ENCODE peak calls at places on chromosomes 5 and 9, in seven cellular contexts. Y, Q, J, F, A, R and G are unnamed samples.

GRCh38 chr9:12065050-12065449 is 628.1 kb upstream of the TYRP1 start:
- DNase-seq in Y (no peak), R (no peak), A (no peak), J (no peak), F (no peak), Q (no peak), G (no peak)

GRCh38 chr9:114287001-114287762 is 35.7 kb upstream of the ORM1 start:
- DNase-seq in Y (no peak), Q (no peak), F (no peak), J (no peak), R (peak), A (no peak), G (no peak)

GRCh38 chr9:23587903-23588302 is 238.1 kb downstream of the ELAVL2 start:
- DNase-seq in Y (no peak), R (peak), J (no peak), A (no peak), F (no peak), Q (no peak), G (no peak)

GRCh38 chr5:133398646-133399081 is 213.7 kb downstream of the FSTL4 start:
- DNase-seq in Y (no peak), R (no peak), J (no peak), A (no peak), F (no peak), Q (peak), G (no peak)

GRCh38 chr5:59596586-59597348 is 296.8 kb downstream of the PDE4D start:
- DNase-seq in Q (no peak), A (no peak), R (no peak), J (no peak), Y (no peak), F (no peak), G (no peak)

GRCh38 chr5:53642006-53642405 is 81.6 kb downstream of the NDUFS4 start:
- DNase-seq in J (no peak), A (no peak), F (no peak), R (no peak), Y (no peak), Q (no peak), G (no peak)

GRCh38 chr9:112093147-112093874 is 81.8 kb downstream of the SUSD1 start:
- DNase-seq in R (no peak), J (no peak), Q (no peak), Y (no peak), A (peak), F (no peak), G (no peak)

GRCh38 chr5:66616495-66617222 is 20.5 kb downstream of the MAST4 start:
- DNase-seq in F (no peak), Q (no peak), R (no peak), A (no peak), J (no peak), Y (no peak), G (no peak)

GRCh38 chr5:10192309-10192708 is 57.4 kb downstream of the ATPSCKMT start:
- DNase-seq in R (no peak), A (no peak), J (no peak), F (no peak), Y (no peak), Q (no peak), G (no peak)

GRCh38 chr5:103487253-103487652 is 75.3 kb downstream of the NUDT12 start:
- DNase-seq in Y (no peak), R (no peak), J (no peak), Q (no peak), A (no peak), F (peak), G (peak)

GRCh38 chr5:141825241-141825671 is 53.0 kb downstream of the PCDH1 start:
- DNase-seq in Q (no peak), R (no peak), Y (no peak), A (no peak), J (no peak), F (peak), G (no peak)

GRCh38 chr9:14031015-14031414 is 282.9 kb downstream of the NFIB start:
- DNase-seq in A (no peak), Q (no peak), R (no peak), Y (no peak), J (no peak), F (no peak), G (no peak)

GRCh38 chr5:173010547-173011464 is 27.2 kb downstream of the ATP6V0E1 start:
- DNase-seq in Q (no peak), R (peak), J (peak), Y (no peak), A (no peak), F (no peak), G (peak)

GRCh38 chr5:9954869-9955268 is 294.8 kb downstream of the ATPSCKMT start:
- DNase-seq in A (no peak), R (no peak), J (no peak), Y (no peak), Q (no peak), F (peak), G (no peak)

GRCh38 chr5:459562-460412 is 16.8 kb downstream of the EXOC3 start:
- DNase-seq in Y (no peak), R (no peak), A (no peak), Q (no peak), J (no peak), F (no peak), G (no peak)

GRCh38 chr5:124124711-124125229 is 612.8 kb downstream of the CSNK1G3 start:
- DNase-seq in F (no peak), R (no peak), J (no peak), Y (no peak), A (no peak), Q (no peak), G (no peak)

GRCh38 chr5:134948929-134949328 is 18.8 kb upstream of the CATSPER3 start:
- DNase-seq in A (no peak), Q (no peak), F (no peak), J (no peak), Y (no peak), R (no peak), G (no peak)

GRCh38 chr5:171840701-171841522 is 55.3 kb downstream of the SMIM23 start:
- DNase-seq in Y (no peak), A (peak), F (no peak), Q (no peak), J (no peak), R (no peak), G (no peak)

GRCh38 chr5:174045470-174046025 is at the start of gene NSG2:
- DNase-seq in A (peak), Y (peak), Q (peak), J (peak), R (peak), F (peak), G (peak)

GRCh38 chr5:139043127-139043905 is 154.9 kb downstream of the SIL1 start:
- DNase-seq in J (no peak), Y (no peak), F (no peak), R (no peak), Q (no peak), A (no peak), G (no peak)

GRCh38 chr5:1184163-1184470 is 17.3 kb upstream of the SLC6A19 start:
- DNase-seq in F (no peak), Y (no peak), A (no peak), J (no peak), Q (no peak), R (no peak), G (no peak)

GRCh38 chr5:3659907-3660306 is 64.3 kb downstream of the IRX1 start:
- DNase-seq in F (no peak), R (no peak), Y (no peak), Q (no peak), J (peak), A (no peak), G (no peak)

GRCh38 chr9:107243757-107244156 is 39.3 kb upstream of the RAD23B start:
- DNase-seq in Q (no peak), R (no peak), F (no peak), J (peak), Y (peak), A (peak), G (peak)

GRCh38 chr9:129008469-129008965 is 19.6 kb downstream of the SH3GLB2 start:
- DNase-seq in J (no peak), Q (no peak), F (no peak), Y (no peak), A (no peak), R (no peak), G (no peak)

GRCh38 chr9:129010267-129010975 is 17.7 kb downstream of the SH3GLB2 start:
- DNase-seq in F (no peak), A (no peak), R (no peak), Y (no peak), J (no peak), Q (no peak), G (no peak)

GRCh38 chr9:129009584-129010141 is 18.5 kb downstream of the SH3GLB2 start:
- DNase-seq in F (no peak), A (no peak), R (no peak), Q (no peak), J (no peak), Y (no peak), G (no peak)

GRCh38 chr9:129007766-129008468 is 20.2 kb downstream of the SH3GLB2 start:
- DNase-seq in Q (no peak), F (no peak), Y (no peak), A (no peak), R (no peak), J (no peak), G (no peak)

DNA sequence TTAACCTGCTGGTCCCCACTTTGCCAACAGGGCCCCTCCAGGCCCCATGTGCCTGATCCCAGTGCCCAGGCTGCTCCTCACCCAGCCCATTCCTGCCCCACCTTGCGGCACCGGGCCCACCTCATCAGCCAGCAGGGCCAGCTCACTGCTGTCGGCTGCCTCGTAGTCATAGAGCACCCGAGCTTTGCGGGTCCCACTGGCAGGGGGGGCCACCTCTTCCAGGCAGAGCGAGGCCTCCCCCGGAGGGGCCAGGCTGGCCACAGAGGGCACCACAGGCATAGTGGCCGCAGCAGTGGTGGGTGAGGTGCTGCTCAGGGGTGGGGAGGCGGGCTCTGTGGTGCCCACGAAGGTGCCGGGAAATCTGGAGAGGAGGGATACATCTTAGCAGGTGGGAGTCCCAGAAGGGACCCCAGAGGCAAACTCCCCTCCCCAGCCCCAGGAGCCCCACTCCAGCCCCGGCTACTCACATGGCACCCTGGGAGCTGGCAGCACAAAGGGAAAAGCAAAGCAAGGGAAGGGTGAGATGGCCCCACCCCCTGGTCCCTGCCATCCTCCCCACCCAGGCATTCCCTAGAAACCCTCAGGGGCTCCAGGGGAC is 19.0 kb downstream of the SH3GLB2 start:
- DNase-seq in Y (no peak), A (no peak), R (no peak), J (no peak), F (no peak), Q (no peak), G (no peak)
- TF ChIP-seq JUND in Y (no peak), A (no peak), R (no peak), J (no peak), F (no peak), Q (no peak), G (no peak)

DNA sequence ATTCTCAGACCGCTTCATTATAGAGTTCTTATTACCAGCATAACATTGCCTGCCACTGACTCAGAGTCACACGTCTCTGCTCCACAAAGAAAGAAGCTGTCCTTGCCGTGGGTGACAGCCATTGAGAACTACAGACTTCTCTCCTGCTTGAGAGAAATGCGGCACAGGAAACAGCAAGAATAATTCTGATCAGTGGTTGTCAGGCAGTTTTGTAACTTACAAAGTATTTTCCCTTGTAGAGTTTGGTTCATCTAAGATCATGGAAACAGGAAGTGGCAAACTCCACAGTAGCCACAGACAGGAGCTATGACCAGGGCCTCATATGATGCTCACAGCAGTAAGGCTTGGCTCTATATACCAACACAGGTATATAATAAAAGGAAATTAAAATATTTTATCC is 47.1 kb downstream of the KCNV2 start:
- DNase-seq in A (no peak), R (no peak), Y (no peak), J (no peak), Q (peak), F (no peak), G (no peak)
- TF ChIP-seq JUND in A (no peak), R (no peak), Y (no peak), J (no peak), Q (no peak), F (no peak), G (no peak)

DNA sequence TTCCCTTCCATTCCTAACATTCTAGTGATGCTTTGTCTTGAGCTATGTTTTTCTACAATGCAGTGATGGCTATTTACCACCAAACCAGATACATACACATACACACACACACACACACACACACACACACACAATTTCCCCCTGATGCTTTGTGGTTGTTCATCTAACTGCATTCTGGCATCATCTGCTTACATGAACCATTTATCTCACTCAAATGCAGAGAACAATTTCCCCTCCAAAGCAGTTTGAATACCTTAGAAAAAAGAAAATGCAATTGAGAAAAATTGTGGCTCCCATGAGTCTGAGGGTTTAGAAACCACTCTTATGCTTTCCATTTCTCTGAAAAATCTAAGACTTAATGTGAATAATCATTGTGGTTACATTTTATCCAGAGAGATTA is 1024.8 kb downstream of the TLE4 start:
- DNase-seq in R (no peak), Q (no peak), Y (no peak), J (no peak), A (no peak), F (no peak), G (no peak)
- TF ChIP-seq JUND in R (no peak), Q (no peak), Y (no peak), J (no peak), A (no peak), F (no peak), G (no peak)

GRCh38 chr5:144142030-144142825 is 28.2 kb downstream of the YIPF5 start:
- DNase-seq in Y (peak), Q (peak), R (no peak), J (peak), F (peak), A (no peak), G (peak)
- TF ChIP-seq JUND in Y (no peak), Q (no peak), R (peak), J (no peak), F (no peak), A (no peak), G (no peak)

DNA sequence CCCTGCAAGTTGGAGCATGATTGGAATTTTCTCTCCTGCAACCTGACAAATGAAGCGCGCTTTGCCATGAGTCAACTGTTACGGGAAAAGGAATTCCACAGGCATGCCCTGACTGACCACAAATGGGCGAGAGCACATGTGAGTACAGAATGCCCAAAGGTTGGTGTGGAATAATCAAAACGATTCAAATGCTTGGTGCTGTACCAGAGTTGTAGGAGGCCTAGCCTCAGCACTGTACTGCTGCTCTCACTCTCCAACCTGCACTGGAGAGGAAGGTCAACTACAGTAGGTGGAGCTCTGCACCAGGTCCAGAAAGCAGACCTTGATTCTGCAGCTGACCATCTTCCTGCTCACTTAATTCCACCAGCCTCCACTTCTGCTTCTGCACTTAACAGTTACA is 406.9 kb upstream of the ACTBL2 start:
- DNase-seq in J (peak), A (no peak), Y (peak), F (no peak), R (no peak), Q (no peak), G (peak)
- TF ChIP-seq JUND in J (no peak), A (no peak), Y (peak), F (peak), R (no peak), Q (no peak), G (no peak)

DNA sequence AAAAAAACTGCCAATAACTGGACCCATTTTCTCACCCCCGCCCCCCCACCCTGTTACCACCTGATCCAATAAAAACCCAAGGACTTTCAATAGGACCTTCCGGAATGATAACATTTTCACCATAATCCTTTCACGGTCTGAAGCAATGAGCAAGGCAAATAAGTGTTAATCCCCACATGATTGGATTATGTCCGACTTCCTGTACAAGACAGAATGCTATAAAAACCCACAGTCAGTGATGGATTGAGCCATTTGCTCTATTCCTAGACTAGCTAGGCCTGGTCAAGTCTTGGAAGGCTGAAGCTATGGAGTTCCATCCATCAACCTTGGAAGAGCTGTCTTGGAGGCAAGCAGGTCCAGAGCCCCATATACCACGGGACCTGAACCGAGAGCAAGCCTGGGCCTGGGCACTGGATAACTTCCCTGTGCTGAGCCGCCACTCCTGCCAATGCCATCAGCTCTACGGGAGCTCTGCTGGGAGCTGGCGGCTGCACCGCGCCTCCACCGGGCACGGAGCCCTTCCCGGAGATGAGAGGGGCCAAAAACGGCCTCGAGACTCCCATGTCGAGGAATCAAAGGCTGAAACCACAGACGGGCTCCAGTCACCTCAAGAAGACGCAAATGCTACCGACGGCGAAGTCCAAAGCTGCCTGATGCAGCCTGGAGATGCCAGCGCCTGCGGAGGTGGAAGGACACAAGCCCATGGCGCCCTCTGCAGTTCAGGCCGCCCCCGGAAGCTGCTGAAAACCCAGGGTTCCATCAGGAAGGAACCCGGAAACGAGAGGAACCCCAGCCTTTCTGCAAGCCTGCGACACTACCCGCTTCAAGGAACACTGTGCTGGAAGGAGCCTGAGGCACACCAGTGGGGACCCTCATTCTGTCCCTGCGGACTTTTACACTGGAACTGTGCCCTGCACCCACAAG is 69.2 kb downstream of the ANXA2R start:
- DNase-seq in Y (no peak), A (no peak), J (no peak), F (no peak), R (peak), Q (no peak), G (no peak)
- TF ChIP-seq JUND in Y (no peak), A (no peak), J (no peak), F (no peak), R (no peak), Q (no peak), G (no peak)

DNA sequence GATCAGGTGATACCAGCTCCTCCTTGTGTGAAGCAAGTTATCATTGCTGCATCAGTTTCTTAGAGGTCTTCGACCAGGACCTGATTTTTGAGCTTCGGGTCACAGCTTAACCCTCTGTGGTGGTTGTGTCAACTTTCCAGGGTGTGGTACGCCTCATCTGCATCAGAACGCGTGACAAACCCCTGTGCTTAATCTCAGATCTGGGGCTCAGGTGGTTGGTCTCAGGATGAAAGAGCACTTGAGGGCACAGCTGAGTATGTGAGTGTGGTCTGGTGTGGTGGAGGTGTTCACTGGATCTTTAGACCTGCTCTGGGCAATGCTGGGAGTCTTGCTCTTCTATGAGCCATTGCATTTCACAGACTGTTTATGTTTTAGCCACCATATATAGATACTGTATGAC is 64.1 kb downstream of the OSTF1 start:
- DNase-seq in Y (no peak), Q (no peak), J (no peak), A (no peak), F (no peak), R (no peak), G (no peak)
- TF ChIP-seq JUND in Y (no peak), Q (no peak), J (no peak), A (no peak), F (no peak), R (no peak), G (no peak)

GRCh38 chr5:73812962-73813588 is 187.1 kb downstream of the ARHGEF28 start:
- DNase-seq in Q (no peak), F (no peak), J (peak), R (no peak), Y (no peak), A (no peak), G (no peak)
- TF ChIP-seq JUND in Q (no peak), F (no peak), J (no peak), R (no peak), Y (no peak), A (no peak), G (no peak)

GRCh38 chr9:96327694-96328352 is 25.8 kb upstream of the HSD17B3 start:
- DNase-seq in R (no peak), J (peak), Y (no peak), A (peak), Q (peak), F (peak), G (peak)
- TF ChIP-seq JUND in R (no peak), J (no peak), Y (no peak), A (no peak), Q (no peak), F (no peak), G (no peak)

GRCh38 chr9:130610862-130611689 is 31.7 kb downstream of the FUBP3 start:
- DNase-seq in F (no peak), Q (no peak), A (no peak), R (no peak), J (no peak), Y (no peak), G (no peak)
- TF ChIP-seq JUND in F (no peak), Q (no peak), A (no peak), R (no peak), J (no peak), Y (no peak), G (no peak)